ENCODE peak calls at places on chromosomes 4 and X, in seven cellular contexts. One of them, this sample, is unnamed.

GRCh38 chr4:149964001-149964400 is 114.2 kb upstream of the DCLK2 start:
- DNase-seq in fibroblast of mammary gland: no peak
- DNase-seq in HCT116: no peak
- DNase-seq in A549: no peak
- DNase-seq in GM23338: no peak
- DNase-seq in tibial nerve: no peak
- DNase-seq in foreskin fibroblast: no peak
- DNase-seq in this sample: no peak

GRCh38 chr4:2413821-2414610 is 4.4 kb downstream of the ZFYVE28 start:
- DNase-seq in A549: no peak
- DNase-seq in tibial nerve: no peak
- DNase-seq in foreskin fibroblast: peak; percentile 32
- DNase-seq in fibroblast of mammary gland: no peak
- DNase-seq in GM23338: peak; percentile 63
- DNase-seq in HCT116: no peak
- DNase-seq in this sample: no peak

GRCh38 chr4:87915621-87916020 is 59.9 kb upstream of the SPP1 start:
- DNase-seq in fibroblast of mammary gland: no peak
- DNase-seq in HCT116: no peak
- DNase-seq in foreskin fibroblast: no peak
- DNase-seq in GM23338: no peak
- DNase-seq in A549: no peak
- DNase-seq in tibial nerve: no peak
- DNase-seq in this sample: no peak

GRCh38 chr4:126807132-126807531 is 825.6 kb upstream of the INTU start:
- DNase-seq in foreskin fibroblast: peak; percentile 77
- DNase-seq in GM23338: no peak
- DNase-seq in A549: no peak
- DNase-seq in fibroblast of mammary gland: no peak
- DNase-seq in HCT116: no peak
- DNase-seq in tibial nerve: no peak
- DNase-seq in this sample: no peak

GRCh38 chrX:134631404-134632346 is 26.6 kb downstream of the PLAC1 start:
- DNase-seq in A549: no peak
- DNase-seq in GM23338: no peak
- DNase-seq in HCT116: no peak
- DNase-seq in foreskin fibroblast: peak; percentile 73
- DNase-seq in fibroblast of mammary gland: peak; percentile 83
- DNase-seq in tibial nerve: peak; percentile 6
- DNase-seq in this sample: peak; percentile 66

GRCh38 chrX:107826286-107827136 is 845 bp downstream of the MID2 start:
- DNase-seq in HCT116: no peak
- DNase-seq in tibial nerve: peak; percentile 7
- DNase-seq in GM23338: peak; percentile 59
- DNase-seq in A549: peak; percentile 56
- DNase-seq in foreskin fibroblast: peak; percentile 28
- DNase-seq in fibroblast of mammary gland: peak; percentile 50
- DNase-seq in this sample: peak; percentile 56

GRCh38 chrX:68354869-68355628 is 78.2 kb downstream of the OPHN1 start:
- DNase-seq in GM23338: no peak
- DNase-seq in A549: peak; percentile 48
- DNase-seq in tibial nerve: no peak
- DNase-seq in HCT116: no peak
- DNase-seq in foreskin fibroblast: no peak
- DNase-seq in fibroblast of mammary gland: no peak
- DNase-seq in this sample: no peak

GRCh38 chr4:101418055-101418454 is 70.7 kb upstream of the PPP3CA start:
- DNase-seq in foreskin fibroblast: no peak
- DNase-seq in A549: no peak
- DNase-seq in fibroblast of mammary gland: peak; percentile 1
- DNase-seq in HCT116: no peak
- DNase-seq in GM23338: no peak
- DNase-seq in tibial nerve: no peak
- DNase-seq in this sample: peak; percentile 27

GRCh38 chr4:98501383-98501782 is 157.0 kb downstream of the TSPAN5 start:
- DNase-seq in A549: no peak
- DNase-seq in tibial nerve: no peak
- DNase-seq in HCT116: peak; percentile 22
- DNase-seq in foreskin fibroblast: peak; percentile 62
- DNase-seq in GM23338: no peak
- DNase-seq in fibroblast of mammary gland: peak; percentile 64
- DNase-seq in this sample: no peak

GRCh38 chr4:46274717-46275116 is 115.2 kb downstream of the GABRA2 start:
- DNase-seq in foreskin fibroblast: no peak
- DNase-seq in GM23338: peak; percentile 55
- DNase-seq in fibroblast of mammary gland: peak; percentile 11
- DNase-seq in HCT116: no peak
- DNase-seq in A549: no peak
- DNase-seq in tibial nerve: no peak
- DNase-seq in this sample: peak; percentile 12
- TF ChIP-seq CTCF in foreskin fibroblast: no peak
- TF ChIP-seq CTCF in GM23338: peak; percentile 56
- TF ChIP-seq CTCF in fibroblast of mammary gland: peak; percentile 30
- TF ChIP-seq CTCF in HCT116: no peak
- TF ChIP-seq CTCF in A549: no peak
- TF ChIP-seq CTCF in tibial nerve: no peak
- TF ChIP-seq CTCF in this sample: peak; percentile 45

GRCh38 chr4:46994007-46994405 is 625 bp upstream of the GABRA4 start:
- DNase-seq in HCT116: no peak
- DNase-seq in foreskin fibroblast: no peak
- DNase-seq in fibroblast of mammary gland: no peak
- DNase-seq in GM23338: peak; percentile 29
- DNase-seq in A549: no peak
- DNase-seq in tibial nerve: no peak
- DNase-seq in this sample: peak; percentile 3
- H3K4me3 ChIP-seq in HCT116: no peak overlapping the region
- H3K4me3 ChIP-seq in foreskin fibroblast: no peak overlapping the region
- H3K4me3 ChIP-seq in fibroblast of mammary gland: no peak overlapping the region
- H3K4me3 ChIP-seq in GM23338: peak overlapping the region; percentile 95
- H3K4me3 ChIP-seq in A549: no peak overlapping the region
- H3K4me3 ChIP-seq in tibial nerve: peak overlapping the region; percentile 7
- H3K4me3 ChIP-seq in this sample: peak overlapping the region; percentile 46

DNA sequence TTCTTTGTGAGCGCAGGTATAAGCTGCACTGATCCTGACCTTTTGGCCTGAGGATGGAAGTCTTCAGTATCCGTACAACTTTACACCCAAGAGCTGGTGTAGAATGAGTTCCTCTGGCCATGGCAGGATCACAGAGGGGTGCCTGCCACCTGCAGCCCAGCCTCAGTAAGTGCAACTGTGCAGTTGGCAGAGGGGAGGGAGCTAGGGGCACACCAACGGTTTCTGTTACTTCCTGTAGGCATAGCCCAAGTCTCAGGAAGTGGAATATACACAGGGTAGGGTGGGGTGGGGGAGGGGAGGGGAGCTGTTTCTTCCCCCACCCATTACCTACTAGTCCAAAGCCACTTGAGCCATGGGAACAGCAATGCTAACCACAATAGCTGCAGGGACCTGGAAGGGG is 85.4 kb upstream of the GBA3 start:
- DNase-seq in GM23338: peak; percentile 46
- DNase-seq in tibial nerve: no peak
- DNase-seq in HCT116: peak; percentile 54
- DNase-seq in A549: peak; percentile 38
- DNase-seq in foreskin fibroblast: peak; percentile 18
- DNase-seq in fibroblast of mammary gland: peak; percentile 31
- DNase-seq in this sample: peak; percentile 24
- TF ChIP-seq CTCF in GM23338: peak; percentile 77
- TF ChIP-seq CTCF in tibial nerve: peak; percentile 38
- TF ChIP-seq CTCF in HCT116: peak; percentile 74
- TF ChIP-seq CTCF in A549: no peak
- TF ChIP-seq CTCF in foreskin fibroblast: peak; percentile 46
- TF ChIP-seq CTCF in fibroblast of mammary gland: peak; percentile 47
- TF ChIP-seq CTCF in this sample: peak; percentile 49

DNA sequence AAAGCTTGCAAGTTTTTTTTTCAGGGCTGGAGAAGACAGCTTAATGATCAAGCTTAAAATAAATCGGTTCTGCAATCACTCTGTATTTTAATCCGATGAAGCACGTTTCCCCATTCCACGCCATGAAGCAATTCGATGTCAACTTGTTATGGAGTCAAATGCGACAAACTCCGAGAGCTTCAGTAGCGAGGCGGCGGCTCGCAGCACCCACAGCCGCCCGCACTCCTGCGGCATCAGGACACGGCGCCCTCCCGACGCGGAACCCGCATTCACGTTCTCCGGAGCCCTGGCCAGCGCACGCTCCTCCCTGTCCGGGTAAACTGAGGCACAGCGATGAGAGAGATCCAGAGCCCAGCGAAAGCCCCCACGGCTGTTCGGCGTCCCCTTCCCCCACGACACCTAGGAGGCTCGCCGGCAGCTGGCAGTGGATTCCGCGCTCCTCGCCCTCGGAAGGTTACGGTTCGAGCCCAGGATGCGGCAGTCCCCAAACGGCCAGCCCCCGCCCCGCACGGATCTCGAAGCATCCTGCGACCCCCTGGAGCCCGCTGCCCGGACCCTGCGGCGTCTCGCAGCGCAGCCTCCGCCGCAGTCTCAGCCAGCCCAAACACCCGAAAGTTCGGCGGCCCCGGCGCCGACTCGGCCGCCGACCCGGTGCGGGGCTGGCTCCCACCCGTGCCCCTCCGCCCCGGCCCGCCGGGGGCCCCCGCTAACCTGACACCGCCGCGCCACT is 507 bp downstream of the MFAP3L start:
- DNase-seq in fibroblast of mammary gland: peak; percentile 6
- DNase-seq in A549: peak; percentile 3
- DNase-seq in HCT116: no peak
- DNase-seq in tibial nerve: peak; percentile 9
- DNase-seq in foreskin fibroblast: no peak
- DNase-seq in GM23338: peak; percentile 51
- DNase-seq in this sample: peak; percentile 16
- H3K4me3 ChIP-seq in fibroblast of mammary gland: peak overlapping the region; percentile 45
- H3K4me3 ChIP-seq in A549: peak overlapping the region; percentile 98
- H3K4me3 ChIP-seq in HCT116: peak overlapping the region; percentile 62
- H3K4me3 ChIP-seq in tibial nerve: peak overlapping the region; percentile 42
- H3K4me3 ChIP-seq in foreskin fibroblast: peak overlapping the region; percentile 50
- H3K4me3 ChIP-seq in GM23338: peak overlapping the region; percentile 83
- H3K4me3 ChIP-seq in this sample: peak overlapping the region; percentile 78

GRCh38 chrX:31600823-31601222 is 529.0 kb upstream of the FTHL17 start:
- DNase-seq in GM23338: no peak
- DNase-seq in fibroblast of mammary gland: no peak
- DNase-seq in foreskin fibroblast: no peak
- DNase-seq in A549: no peak
- DNase-seq in HCT116: no peak
- DNase-seq in tibial nerve: no peak
- DNase-seq in this sample: no peak
- TF ChIP-seq CTCF in GM23338: no peak
- TF ChIP-seq CTCF in fibroblast of mammary gland: no peak
- TF ChIP-seq CTCF in foreskin fibroblast: no peak
- TF ChIP-seq CTCF in A549: no peak
- TF ChIP-seq CTCF in HCT116: no peak
- TF ChIP-seq CTCF in tibial nerve: no peak
- TF ChIP-seq CTCF in this sample: no peak

DNA sequence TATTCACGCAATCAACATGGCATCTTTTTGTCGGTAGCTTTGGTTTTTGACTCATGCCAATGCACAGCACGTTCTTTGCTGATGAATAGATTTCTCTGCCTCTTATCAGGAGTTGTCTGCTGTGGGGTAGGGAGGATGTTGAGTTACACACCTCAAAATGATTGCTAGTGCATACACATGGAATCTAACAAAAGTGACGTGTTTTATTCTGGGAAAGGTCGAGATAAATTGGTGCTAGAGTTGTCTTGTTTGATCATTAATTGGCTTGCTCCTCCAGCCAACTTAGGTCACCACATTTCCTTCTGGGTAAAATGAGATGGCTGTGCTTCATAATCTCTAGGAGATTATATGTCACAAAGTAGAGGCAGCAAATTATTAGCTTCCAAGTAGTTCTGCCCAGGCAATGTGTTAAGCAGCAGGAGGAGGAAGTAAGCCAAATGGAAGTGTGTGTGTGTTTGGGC is 3.9 kb downstream of the RAB9A start:
- DNase-seq in tibial nerve: no peak
- DNase-seq in foreskin fibroblast: no peak
- DNase-seq in HCT116: peak; percentile 31
- DNase-seq in fibroblast of mammary gland: peak; percentile 25
- DNase-seq in GM23338: no peak
- DNase-seq in A549: no peak
- DNase-seq in this sample: no peak
- H3K4me3 ChIP-seq in tibial nerve: no peak overlapping the region
- H3K4me3 ChIP-seq in foreskin fibroblast: no peak overlapping the region
- H3K4me3 ChIP-seq in HCT116: no peak overlapping the region
- H3K4me3 ChIP-seq in fibroblast of mammary gland: no peak overlapping the region
- H3K4me3 ChIP-seq in GM23338: no peak overlapping the region
- H3K4me3 ChIP-seq in A549: no peak overlapping the region
- H3K4me3 ChIP-seq in this sample: no peak overlapping the region